ENCODE peak calls at places on chromosomes 12 and 14, in six cellular contexts. E is A549, F is Peyer's patch, G is NB4, B is right lobe of liver, Z is HepG2. K is an unnamed sample.
A peak's percentile ranks its signal among the peaks of the same experiment; 100 is the strongest.

GRCh38 chr14:75249958-75250336 is 28.7 kb upstream of the FOS start:
- DNase-seq in E (no peak), B (no peak), F (no peak), G (no peak), Z (no peak), K (no peak)

GRCh38 chr12:13744566-13744965 is 236.8 kb downstream of the GRIN2B start:
- DNase-seq in F (no peak), B (no peak), G (no peak), E (no peak), Z (no peak), K (no peak)

GRCh38 chr14:104967414-104968152 is 10.6 kb downstream of the AHNAK2 start:
- DNase-seq in Z (no peak), F (no peak), E (no peak), G (no peak), B (peak; percentile 56), K (no peak)

GRCh38 chr14:103801459-103801858 is 45.9 kb downstream of the PPP1R13B start:
- DNase-seq in Z (peak; percentile 37), B (no peak), E (no peak), G (peak; percentile 73), F (peak; percentile 47), K (no peak)

GRCh38 chr12:24198936-24199644 is 249.6 kb upstream of the SOX5 start:
- DNase-seq in F (no peak), E (no peak), B (no peak), Z (no peak), G (no peak), K (no peak)

GRCh38 chr12:87155616-87156015 is 873.6 kb downstream of the C12orf50 start:
- DNase-seq in E (no peak), Z (no peak), F (no peak), G (no peak), B (no peak), K (no peak)

GRCh38 chr14:22303589-22304195 is 285.3 kb downstream of the DAD1 start:
- DNase-seq in B (no peak), F (no peak), E (no peak), G (peak; percentile 25), Z (no peak), K (no peak)

GRCh38 chr14:21070610-21071224 is 613 bp downstream of the ARHGEF40 start:
- DNase-seq in B (peak; percentile 74), G (peak; percentile 90), Z (peak; percentile 69), E (peak; percentile 40), F (peak; percentile 58), K (no peak)

GRCh38 chr14:74510955-74511354 is 17.4 kb downstream of the ISCA2 start:
- DNase-seq in G (no peak), Z (no peak), F (no peak), B (peak; percentile 26), E (no peak), K (no peak)

GRCh38 chr14:23153891-23154796 is 29.3 kb downstream of the SLC7A8 start:
- DNase-seq in Z (no peak), E (no peak), B (peak; percentile 77), F (peak; percentile 84), G (peak; percentile 43), K (no peak)

GRCh38 chr12:26100966-26101744 is 23.7 kb downstream of the BHLHE41 start:
- DNase-seq in E (no peak), Z (no peak), G (no peak), F (peak; percentile 69), B (no peak), K (no peak)

GRCh38 chr14:35944847-35945246 is 118.7 kb downstream of the BRMS1L start:
- DNase-seq in G (peak; percentile 13), F (no peak), E (peak; percentile 31), B (no peak), Z (peak; percentile 57), K (no peak)

GRCh38 chr14:102805454-102805891 is 28.2 kb downstream of the TRAF3 start:
- DNase-seq in E (no peak), F (peak; percentile 67), G (peak; percentile 75), B (no peak), Z (no peak), K (no peak)

GRCh38 chr12:32836710-32837109 is 59.9 kb downstream of the PKP2 start:
- DNase-seq in G (no peak), B (no peak), E (no peak), F (no peak), Z (no peak), K (no peak)

GRCh38 chr14:96086574-96087077 is 47.5 kb downstream of the C14orf132 start:
- DNase-seq in E (no peak), Z (no peak), G (no peak), F (no peak), B (no peak), K (no peak)

GRCh38 chr12:92612611-92613010 is 90.2 kb upstream of the PLEKHG7 start:
- DNase-seq in Z (no peak), B (no peak), G (no peak), E (no peak), F (no peak), K (no peak)

GRCh38 chr14:48129472-48129871 is 454.1 kb upstream of the MDGA2 start:
- DNase-seq in G (no peak), E (no peak), Z (no peak), B (no peak), F (no peak), K (no peak)

GRCh38 chr12:133105620-133106019 is 24.5 kb downstream of the ZNF891 start:
- DNase-seq in G (peak; percentile 12), E (no peak), B (no peak), Z (no peak), F (no peak), K (no peak)

GRCh38 chr14:92105845-92106094 is 612 bp downstream of the ATXN3 start:
- DNase-seq in Z (peak; percentile 5), F (peak; percentile 66), B (peak; percentile 62), E (no peak), G (peak; percentile 75), K (peak; percentile 17)

GRCh38 chr12:69686731-69687130 is 12.4 kb downstream of the BEST3 start:
- DNase-seq in G (no peak), Z (no peak), F (no peak), B (no peak), E (no peak), K (no peak)

GRCh38 chr12:50326636-50327284 is 43.4 kb upstream of the LIMA1 start:
- DNase-seq in B (no peak), E (no peak), F (peak; percentile 49), Z (peak; percentile 65), G (no peak), K (no peak)

GRCh38 chr12:108091351-108091750 is 37.7 kb upstream of the WSCD2 start:
- DNase-seq in F (no peak), Z (no peak), B (no peak), E (no peak), G (no peak), K (no peak)

GRCh38 chr12:18296909-18297280 is 35.6 kb downstream of the PIK3C2G start:
- DNase-seq in Z (no peak), F (no peak), B (no peak), E (no peak), G (no peak), K (no peak)

DNA sequence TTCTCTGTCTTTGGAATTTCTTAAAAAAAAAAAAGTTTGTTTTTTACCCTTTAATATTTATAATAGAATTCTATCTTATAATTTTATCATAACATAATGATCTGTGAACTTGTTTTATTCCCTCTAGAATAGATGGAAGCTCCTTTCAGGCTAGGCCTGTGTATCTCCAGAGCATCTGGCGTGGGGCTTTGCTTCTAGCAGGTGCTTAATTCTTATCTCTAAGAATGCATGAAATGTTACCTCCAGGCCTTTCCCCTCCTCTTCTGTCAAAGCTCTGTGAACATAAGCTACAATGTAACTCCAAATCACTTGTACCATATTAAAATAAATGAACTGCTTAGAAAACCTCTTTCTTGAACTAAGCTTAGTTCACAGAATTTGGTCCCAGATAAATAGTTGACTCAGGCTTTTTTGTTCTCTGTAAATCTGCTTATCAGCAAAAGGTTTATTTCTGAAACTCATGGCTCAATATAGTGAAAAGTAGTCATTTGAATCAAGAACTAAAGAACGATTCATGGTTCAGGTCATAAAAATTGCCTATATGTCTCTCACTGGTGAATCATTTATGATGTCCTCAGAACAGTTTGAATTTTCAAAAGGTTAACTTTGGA is 407.1 kb downstream of the TRHDE start:
- DNase-seq in Z (no peak), E (no peak), B (no peak), G (no peak), F (no peak), K (no peak)
- TF ChIP-seq POLR2A in Z (no peak), E (no peak), B (no peak), G (no peak), F (no peak), K (no peak)

GRCh38 chr14:68551045-68551683 is 241.7 kb downstream of the ZFP36L1 start:
- DNase-seq in G (no peak), F (no peak), Z (no peak), B (no peak), E (no peak), K (no peak)

GRCh38 chr14:68554231-68554630 is 238.6 kb downstream of the ZFP36L1 start:
- DNase-seq in F (peak; percentile 43), G (no peak), B (no peak), E (no peak), Z (no peak), K (no peak)

GRCh38 chr14:68552075-68552474 is 240.8 kb downstream of the ZFP36L1 start:
- DNase-seq in B (no peak), F (peak; percentile 27), E (no peak), Z (no peak), G (no peak), K (no peak)

GRCh38 chr14:68553326-68553725 is 239.5 kb downstream of the ZFP36L1 start:
- DNase-seq in B (no peak), G (no peak), E (no peak), Z (no peak), F (peak; percentile 38), K (no peak)

GRCh38 chr14:68552597-68552996 is 240.3 kb downstream of the ZFP36L1 start:
- DNase-seq in B (no peak), E (no peak), F (peak; percentile 58), G (peak; percentile 29), Z (no peak), K (no peak)
- TF ChIP-seq POLR2A in B (no peak), E (no peak), F (no peak), G (no peak), Z (no peak), K (no peak)

GRCh38 chr12:116508145-116509121 is 50.7 kb upstream of the MAP1LC3B2 start:
- DNase-seq in Z (no peak), E (no peak), G (peak; percentile 59), F (peak; percentile 66), B (no peak), K (no peak)
- TF ChIP-seq POLR2A in Z (no peak), E (peak; percentile 57), G (no peak), F (no peak), B (no peak), K (no peak)

GRCh38 chr12:630656-631632 is 32.3 kb downstream of the NINJ2 start:
- DNase-seq in B (peak; percentile 74), F (peak; percentile 94), G (peak; percentile 95), E (no peak), Z (no peak), K (peak; percentile 79)
- TF ChIP-seq POLR2A in B (peak; percentile 49), F (peak; percentile 42), G (peak; percentile 92), E (no peak), Z (no peak), K (peak; percentile 91)

K was measured in GM12892.